ENCODE peak calls at places on chromosomes 4 and X, in five cellular contexts. T is thoracic aorta, R is OCI-LY7, J is tibial nerve, V is breast epithelium. C is an unnamed sample.

GRCh38 chrX:40224658-40225057 is 126.9 kb upstream of the BCOR start:
- DNase-seq in T (no peak), R (no peak), J (no peak), V (no peak), C (no peak)

GRCh38 chr4:82517043-82517442 is 44.7 kb downstream of the TMEM150C start:
- DNase-seq in T (no peak), R (no peak), J (no peak), V (no peak), C (no peak)

GRCh38 chr4:143721317-143721716 is 20.8 kb upstream of the FREM3 start:
- DNase-seq in T (no peak), R (no peak), J (no peak), V (no peak), C (no peak)

GRCh38 chr4:139860435-139861024 is 194.9 kb downstream of the MGST2 start:
- DNase-seq in T (no peak), R (no peak), J (no peak), V (no peak), C (no peak)

GRCh38 chr4:932713-933070 is 432 bp downstream of the TMEM175 start:
- DNase-seq in T (no peak), R (no peak), J (no peak), V (no peak), C (no peak)

GRCh38 chrX:69238153-69238959 is 73.1 kb upstream of the PJA1 start:
- DNase-seq in T (no peak), R (no peak), J (no peak), V (no peak), C (no peak)

GRCh38 chr4:81195475-81195874 is 19.5 kb downstream of the PRKG2 start:
- DNase-seq in T (no peak), R (no peak), J (no peak), V (no peak), C (no peak)

GRCh38 chrX:132389480-132389879 is 99.4 kb downstream of the MBNL3 start:
- DNase-seq in T (no peak), R (no peak), J (no peak), V (no peak), C (no peak)

GRCh38 chr4:123478859-123479345 is 82.3 kb downstream of the SPRY1 start:
- DNase-seq in T (no peak), R (peak), J (no peak), V (peak), C (no peak)

GRCh38 chr4:90357117-90357710 is 230.0 kb downstream of the CCSER1 start:
- DNase-seq in T (no peak), R (peak), J (no peak), V (no peak), C (no peak)

GRCh38 chrX:154541896-154542722 is 4.5 kb downstream of the G6PD start:
- DNase-seq in T (peak), R (no peak), J (peak), V (peak), C (no peak)

GRCh38 chrX:41616935-41617334 is 71.8 kb upstream of the GPR34 start:
- DNase-seq in T (no peak), R (no peak), J (no peak), V (no peak), C (no peak)

GRCh38 chr4:180106122-180106521 is 2137.1 kb upstream of the TENM3 start:
- DNase-seq in T (no peak), R (no peak), J (no peak), V (no peak), C (no peak)

GRCh38 chrX:25012433-25012735 is 3.4 kb downstream of the ARX start:
- DNase-seq in T (no peak), R (no peak), J (no peak), V (no peak), C (no peak)

GRCh38 chrX:8043121-8043520 is 115.9 kb upstream of the PNPLA4 start:
- DNase-seq in T (no peak), R (no peak), J (no peak), V (no peak), C (no peak)

GRCh38 chr4:143338313-143338712 is 1.6 kb downstream of the GAB1 start:
- DNase-seq in T (no peak), R (no peak), J (no peak), V (no peak), C (no peak)

GRCh38 chrX:25869761-25870160 is 268.4 kb upstream of the MAGEB18 start:
- DNase-seq in T (no peak), R (no peak), J (no peak), V (no peak), C (no peak)

GRCh38 chr4:183798249-183798920 is 106.7 kb upstream of the STOX2 start:
- DNase-seq in T (no peak), R (no peak), J (no peak), V (no peak), C (no peak)
- H3K4me3 ChIP-seq in T (peak), R (no peak), J (peak), V (peak), C (peak)

DNA sequence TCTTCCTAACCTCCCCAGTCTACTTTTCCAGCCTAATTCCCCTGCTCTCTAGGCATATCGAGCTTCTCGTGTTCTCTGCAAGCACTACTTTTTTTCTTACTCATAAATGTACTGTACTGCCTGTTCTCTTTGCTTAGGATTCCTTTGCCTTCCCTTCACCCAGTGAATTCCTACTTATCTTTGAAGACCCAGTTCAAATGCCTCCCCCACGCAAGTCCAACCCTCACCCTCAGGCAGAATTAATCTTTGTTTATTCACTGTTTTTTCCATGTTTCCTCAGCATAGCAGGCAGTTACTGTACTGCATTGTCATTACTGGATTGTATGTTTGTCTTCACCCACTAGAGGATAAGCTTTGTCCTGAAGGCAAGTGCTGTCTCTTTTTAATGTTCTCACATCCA is 287.7 kb downstream of the BMPR1B start:
- DNase-seq in T (no peak), R (no peak), J (no peak), V (no peak), C (no peak)
- TF ChIP-seq CTCF in T (no peak), R (no peak), J (no peak), V (no peak), C (no peak)

GRCh38 chr4:83850435-83850834 is 314.5 kb downstream of the GPAT3 start:
- DNase-seq in T (no peak), R (no peak), J (no peak), V (no peak), C (no peak)
- H3K4me3 ChIP-seq in T (no peak), R (no peak), J (no peak), V (no peak), C (no peak)

DNA sequence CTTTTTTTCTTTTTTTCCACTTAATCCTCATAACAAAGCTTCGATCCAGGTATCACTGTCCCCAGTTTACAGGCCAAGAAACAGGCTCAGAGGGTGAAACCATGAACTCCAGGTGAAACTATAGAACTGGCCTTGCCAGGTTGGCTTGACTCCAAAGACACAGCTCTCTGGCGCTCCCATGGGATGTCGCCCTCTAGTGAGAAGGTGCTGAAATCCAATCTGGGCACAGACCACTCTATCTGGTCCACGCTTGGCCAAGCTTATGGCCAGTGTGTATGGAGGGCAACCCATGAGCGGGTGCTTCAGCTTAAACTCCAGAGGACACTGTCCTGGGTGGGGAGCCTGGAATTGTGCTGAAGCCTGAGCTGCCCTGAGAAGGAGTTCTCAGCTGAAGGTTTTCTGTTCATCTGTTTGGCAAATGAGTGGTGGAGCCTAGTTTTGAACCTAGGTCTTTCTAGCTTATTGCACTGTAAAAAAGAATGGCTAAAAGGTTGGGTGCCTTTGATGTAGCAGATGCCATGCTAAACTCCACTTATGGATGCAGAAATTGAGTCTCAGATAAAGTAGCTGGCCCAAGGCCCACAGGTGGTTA is 70.5 kb downstream of the SEL1L3 start:
- DNase-seq in T (no peak), R (peak), J (no peak), V (no peak), C (no peak)
- TF ChIP-seq CTCF in T (no peak), R (peak), J (no peak), V (no peak), C (no peak)

GRCh38 chrX:11273544-11273943 is 19.7 kb upstream of the AMELX start:
- DNase-seq in T (no peak), R (no peak), J (no peak), V (no peak), C (no peak)
- H3K4me3 ChIP-seq in T (no peak), R (no peak), J (no peak), V (no peak), C (no peak)

GRCh38 chr4:55397024-55397520 is 1.3 kb downstream of the TMEM165 start:
- DNase-seq in T (peak), R (peak), J (no peak), V (peak), C (no peak)
- TF ChIP-seq CTCF in T (no peak), R (no peak), J (no peak), V (no peak), C (no peak)

C was measured in CD8-positive, alpha-beta T cell.